ENCODE peak calls at places on chromosomes 12 and 14, in ten cellular contexts. U, H, T, E, Q, L, I, W, F and O are unnamed samples. For H3K4me1, the result is how much of the 10 kb centered on the place peaks cover.

GRCh38 chr12:30925607-30926242 is 823 bp upstream of the TSPAN11 start:
- DNase-seq in U (no peak), H (no peak), T (no peak), E (no peak), Q (no peak), L (no peak), I (no peak), W (no peak), F (no peak), O (no peak)

GRCh38 chr12:64625243-64626077 is 15.2 kb downstream of the RASSF3 start:
- DNase-seq in U (peak), H (peak), T (peak), E (peak), Q (peak), L (peak), I (no peak), W (peak), F (peak), O (peak)

GRCh38 chr12:57473886-57474285 is 5.8 kb downstream of the ARHGAP9 start:
- DNase-seq in U (no peak), H (no peak), T (no peak), E (no peak), Q (no peak), L (no peak), I (no peak), W (no peak), F (no peak), O (no peak)

GRCh38 chr12:121124402-121125109 is 8.1 kb upstream of the P2RX7 start:
- DNase-seq in U (peak), H (no peak), T (no peak), E (peak), Q (no peak), L (peak), I (no peak), W (no peak), F (peak), O (no peak)

GRCh38 chr12:12534134-12534866 is 28.4 kb downstream of the DUSP16 start:
- DNase-seq in U (peak), H (no peak), T (no peak), E (no peak), Q (no peak), L (no peak), I (no peak), W (no peak), F (no peak), O (peak)

GRCh38 chr12:78037707-78038106 is 207.0 kb downstream of the NAV3 start:
- DNase-seq in U (no peak), H (no peak), T (no peak), E (no peak), Q (no peak), L (no peak), I (no peak), W (no peak), F (no peak), O (no peak)

GRCh38 chr12:91813701-91814100 is 331.9 kb downstream of the BTG1 start:
- DNase-seq in U (no peak), H (no peak), T (no peak), E (peak), Q (no peak), L (no peak), I (no peak), W (no peak), F (no peak), O (no peak)

GRCh38 chr14:74593241-74593985 is 18.6 kb downstream of the LTBP2 start:
- DNase-seq in U (no peak), H (no peak), T (no peak), E (no peak), Q (no peak), L (no peak), I (no peak), W (no peak), F (no peak), O (no peak)

GRCh38 chr12:3698218-3698974 is 54.5 kb downstream of the CRACR2A start:
- DNase-seq in U (no peak), H (no peak), T (no peak), E (peak), Q (no peak), L (no peak), I (peak), W (no peak), F (no peak), O (peak)

GRCh38 chr12:101086490-101086889 is 123.5 kb downstream of the SLC5A8 start:
- DNase-seq in U (no peak), H (no peak), T (no peak), E (peak), Q (no peak), L (no peak), I (no peak), W (no peak), F (no peak), O (no peak)

GRCh38 chr14:91897121-91897701 is 29.9 kb upstream of the TC2N start:
- DNase-seq in U (peak), H (peak), T (peak), E (peak), Q (peak), L (no peak), I (no peak), W (peak), F (peak), O (peak)

GRCh38 chr14:97368900-97369564 is 571.9 kb downstream of the VRK1 start:
- DNase-seq in U (no peak), H (no peak), T (no peak), E (no peak), Q (no peak), L (no peak), I (no peak), W (no peak), F (no peak), O (no peak)

GRCh38 chr14:69094481-69094880 is 58.4 kb downstream of the DCAF5 start:
- DNase-seq in U (no peak), H (no peak), T (no peak), E (peak), Q (no peak), L (no peak), I (no peak), W (no peak), F (no peak), O (no peak)
- H3K4me1 ChIP-seq in U (under half), H (under half), T (under half), E (under half), Q (under half), L (under half), I (under half), W (under half), F (under half), O (under half)

GRCh38 chr12:133081408-133081806 is 684 bp downstream of the ZNF140 start:
- DNase-seq in U (peak), H (peak), T (no peak), E (no peak), Q (peak), L (no peak), I (peak), W (no peak), F (no peak), O (peak)
- H3K4me3 ChIP-seq in U (no peak), H (peak), T (peak), E (peak), Q (peak), L (peak), I (peak), W (peak), F (peak), O (peak)

GRCh38 chr12:82686223-82687019 is at the start of gene TMTC2:
- DNase-seq in U (peak), H (peak), T (peak), E (peak), Q (peak), L (peak), I (peak), W (peak), F (peak), O (peak)
- TF ChIP-seq POLR2A in U (peak), H (peak), T (peak), E (no peak), Q (peak), L (peak), I (no peak), W (peak), F (peak), O (peak)

DNA sequence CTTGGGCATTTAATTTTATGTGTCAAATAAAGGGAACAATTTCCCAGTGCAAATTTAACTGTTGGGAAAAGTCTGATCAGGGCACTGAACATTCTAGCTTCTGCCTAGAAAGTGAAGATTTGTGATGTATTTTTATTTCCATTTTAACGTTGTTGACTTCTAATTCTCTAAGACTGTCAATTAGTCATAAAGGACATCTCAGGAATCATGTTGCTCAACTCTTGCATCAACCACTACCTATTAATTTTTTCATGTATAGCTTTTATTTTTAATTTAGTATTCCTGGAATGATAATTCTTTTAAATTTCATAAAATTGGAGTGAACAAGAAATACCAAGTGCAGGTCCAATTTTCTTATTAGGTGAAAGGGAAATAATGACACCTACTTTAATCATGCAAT is 87.9 kb upstream of the METAP2 start:
- DNase-seq in U (no peak), H (no peak), T (no peak), E (no peak), Q (no peak), L (no peak), I (no peak), W (no peak), F (no peak), O (no peak)
- H3K4me1 ChIP-seq in U (under half), H (under half), T (under half), E (under half), Q (under half), L (under half), I (under half), W (under half), F (under half), O (under half)

GRCh38 chr14:88667555-88668273 is 104.9 kb downstream of the ZC3H14 start:
- DNase-seq in U (peak), H (peak), T (peak), E (peak), Q (peak), L (peak), I (peak), W (peak), F (peak), O (peak)
- H3K4me3 ChIP-seq in U (no peak), H (no peak), T (no peak), E (no peak), Q (no peak), L (no peak), I (no peak), W (no peak), F (no peak), O (no peak)

DNA sequence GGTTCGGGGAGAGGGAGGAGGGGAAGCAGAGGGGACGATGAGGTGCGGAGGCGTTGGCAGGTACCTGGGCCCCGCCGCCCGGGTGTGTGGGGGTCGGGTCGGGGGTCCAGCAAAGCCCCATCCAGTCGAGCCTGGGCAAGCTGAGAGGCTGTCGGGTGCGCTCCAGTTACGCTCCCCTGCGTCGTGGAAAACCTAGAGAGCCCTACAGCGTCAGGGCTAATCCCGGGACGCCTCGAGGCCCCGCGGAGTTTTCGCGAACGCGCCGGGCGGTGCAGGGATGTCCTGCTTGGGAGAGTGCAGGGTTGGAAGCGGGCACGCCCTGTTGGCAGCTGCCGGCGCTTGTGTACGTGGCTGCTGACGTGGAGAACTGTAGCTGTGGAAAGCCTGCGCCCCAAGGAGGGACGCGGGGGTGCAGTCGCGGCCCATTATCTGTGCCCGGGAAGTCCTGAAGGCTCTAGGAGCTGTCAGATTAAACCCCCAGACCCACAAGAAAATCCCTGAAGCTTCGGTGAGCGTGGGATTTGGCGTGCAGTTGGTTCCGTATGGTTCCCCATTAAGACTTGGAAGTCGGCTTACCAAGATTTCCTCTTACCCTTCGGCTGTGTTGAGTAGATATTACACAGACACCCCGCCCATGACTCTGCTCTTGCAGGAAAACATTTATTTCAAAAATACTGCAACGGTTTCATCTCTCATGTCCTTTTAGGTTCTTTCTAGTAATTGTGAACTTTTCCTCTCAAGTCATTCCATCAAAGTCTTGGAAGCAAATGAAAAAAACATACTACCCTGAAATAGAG is 11.3 kb upstream of the SLC38A2 start:
- DNase-seq in U (peak), H (peak), T (peak), E (peak), Q (peak), L (no peak), I (peak), W (peak), F (peak), O (peak)
- TF ChIP-seq POLR2A in U (peak), H (peak), T (peak), E (peak), Q (peak), L (peak), I (peak), W (peak), F (peak), O (no peak)

GRCh38 chr12:54412786-54413185 is 6.3 kb downstream of the ITGA5 start:
- DNase-seq in U (no peak), H (no peak), T (no peak), E (no peak), Q (no peak), L (no peak), I (no peak), W (no peak), F (no peak), O (no peak)
- H3K4me1 ChIP-seq in U (half or more), H (half or more), T (half or more), E (under half), Q (under half), L (half or more), I (under half), W (half or more), F (half or more), O (under half)